ENCODE peak calls at places on chromosomes 12 and 14, in seven cellular contexts. V, Q, G, P, T, A and H are unnamed samples.

GRCh38 chr12:55816876-55817351 is 610 bp downstream of the SARNP start:
- DNase-seq in V (no peak), Q (no peak), G (no peak), P (no peak), T (no peak), A (peak; percentile 20), H (no peak)

GRCh38 chr14:99939421-99939820 is 125.8 kb upstream of the EVL start:
- DNase-seq in V (no peak), Q (no peak), G (no peak), P (no peak), T (no peak), A (no peak), H (no peak)

GRCh38 chr12:94942663-94943062 is 60.8 kb downstream of the NDUFA12 start:
- DNase-seq in V (no peak), Q (no peak), G (no peak), P (no peak), T (no peak), A (no peak), H (no peak)

GRCh38 chr12:52600941-52601481 is at the start of gene KRT72:
- DNase-seq in V (no peak), Q (no peak), G (no peak), P (no peak), T (no peak), A (no peak), H (no peak)

GRCh38 chr12:53538209-53538689 is 31.0 kb upstream of the NPFF start:
- DNase-seq in V (no peak), Q (no peak), G (peak; percentile 31), P (no peak), T (no peak), A (no peak), H (peak; percentile 30)

GRCh38 chr14:59463773-59464650 is 1.2 kb downstream of the GPR135 start:
- DNase-seq in V (peak; percentile 48), Q (no peak), G (no peak), P (peak; percentile 37), T (no peak), A (no peak), H (no peak)

GRCh38 chr12:90013409-90013808 is 304.8 kb upstream of the ATP2B1 start:
- DNase-seq in V (no peak), Q (no peak), G (no peak), P (no peak), T (no peak), A (no peak), H (no peak)

GRCh38 chr14:31962920-31963319 is 114.2 kb upstream of the ARHGAP5 start:
- DNase-seq in V (no peak), Q (no peak), G (no peak), P (no peak), T (no peak), A (no peak), H (no peak)

GRCh38 chr14:54577977-54578376 is 11.0 kb downstream of the SAMD4A start:
- DNase-seq in V (no peak), Q (no peak), G (no peak), P (no peak), T (no peak), A (peak; percentile 25), H (no peak)

GRCh38 chr12:116524964-116525379 is 34.2 kb upstream of the MAP1LC3B2 start:
- DNase-seq in V (peak; percentile 51), Q (no peak), G (no peak), P (no peak), T (no peak), A (no peak), H (no peak)

GRCh38 chr12:103827800-103828440 is 13.1 kb downstream of the NT5DC3 start:
- DNase-seq in V (no peak), Q (no peak), G (no peak), P (no peak), T (no peak), A (no peak), H (no peak)

GRCh38 chr14:52253503-52253902 is 14.0 kb upstream of the PTGDR start:
- DNase-seq in V (no peak), Q (no peak), G (no peak), P (no peak), T (no peak), A (no peak), H (no peak)

GRCh38 chr12:62703011-62703380 is 232.0 kb downstream of the PPM1H start:
- DNase-seq in V (no peak), Q (no peak), G (no peak), P (no peak), T (no peak), A (no peak), H (no peak)

GRCh38 chr14:94770815-94771190 is 890 bp upstream of the GSC start:
- DNase-seq in V (no peak), Q (no peak), G (no peak), P (no peak), T (no peak), A (no peak), H (no peak)

GRCh38 chr12:49086116-49086515 is 8.5 kb downstream of the DHH start:
- DNase-seq in V (no peak), Q (no peak), G (no peak), P (no peak), T (no peak), A (no peak), H (no peak)

GRCh38 chr12:116443706-116444589 is 115.2 kb upstream of the MAP1LC3B2 start:
- DNase-seq in V (peak; percentile 44), Q (no peak), G (no peak), P (no peak), T (no peak), A (no peak), H (no peak)

GRCh38 chr12:79552186-79552585 is 138.6 kb downstream of the PAWR start:
- DNase-seq in V (no peak), Q (no peak), G (no peak), P (no peak), T (no peak), A (no peak), H (no peak)

GRCh38 chr12:6752181-6752930 is 585 bp downstream of the MLF2 start:
- DNase-seq in V (peak; percentile 27), Q (no peak), G (no peak), P (no peak), T (no peak), A (peak; percentile 51), H (peak; percentile 50)

GRCh38 chr12:128026696-128027574 is 240.0 kb upstream of the TMEM132C start:
- DNase-seq in V (no peak), Q (no peak), G (no peak), P (no peak), T (no peak), A (no peak), H (no peak)

GRCh38 chr12:42173961-42174521 is 29.4 kb upstream of the GXYLT1 start:
- DNase-seq in V (no peak), Q (no peak), G (no peak), P (no peak), T (no peak), A (no peak), H (no peak)

GRCh38 chr12:104520242-104520900 is 63.6 kb downstream of the CHST11 start:
- DNase-seq in V (no peak), Q (no peak), G (no peak), P (no peak), T (no peak), A (no peak), H (no peak)

GRCh38 chr14:39967885-39968284 is 535.7 kb upstream of the FBXO33 start:
- DNase-seq in V (no peak), Q (no peak), G (no peak), P (no peak), T (no peak), A (no peak), H (no peak)

DNA sequence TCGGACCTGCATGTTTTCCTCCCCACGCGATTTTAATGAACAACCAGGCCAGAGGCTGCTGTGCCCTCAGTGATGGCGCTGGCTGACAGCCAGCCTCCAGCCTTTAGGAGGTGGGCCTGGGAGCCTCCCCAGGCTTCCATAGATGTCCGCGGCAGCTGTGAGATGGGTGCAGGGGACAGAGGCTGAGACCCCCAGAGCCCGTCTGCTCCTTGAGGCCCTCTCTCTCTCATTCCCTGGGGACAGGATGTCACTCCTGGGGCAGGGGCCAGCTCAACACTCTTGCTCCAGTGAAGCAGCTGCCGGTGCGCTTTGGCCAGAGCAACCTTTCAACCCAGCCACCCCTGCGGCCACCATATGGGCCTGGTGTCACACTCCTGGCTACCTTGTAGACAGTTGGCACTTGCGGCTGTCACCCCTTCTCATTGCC is 24.8 kb downstream of the MVK start:
- DNase-seq in V (no peak), Q (no peak), G (no peak), P (no peak), T (no peak), A (no peak), H (no peak)
- H3K27ac ChIP-seq in V (no peak overlapping the region), Q (no peak overlapping the region), G (no peak overlapping the region), P (no peak overlapping the region), T (no peak overlapping the region), A (no peak overlapping the region), H (no peak overlapping the region)

DNA sequence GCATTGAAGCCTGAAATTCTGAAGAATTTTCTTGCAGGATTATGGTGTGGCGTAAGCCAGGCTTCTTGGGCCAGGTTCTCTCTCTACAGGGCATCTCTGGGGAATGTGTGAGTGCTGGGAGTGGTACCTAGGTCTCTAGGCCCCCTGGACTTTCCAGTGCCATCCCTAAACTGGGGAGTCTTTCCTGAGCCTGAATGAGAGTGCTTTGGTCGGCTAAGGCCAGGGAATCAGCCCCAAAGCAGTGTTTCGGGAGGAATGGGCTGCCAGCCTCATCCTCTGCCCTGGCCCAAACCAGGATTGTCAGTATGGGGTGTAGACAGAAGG is 93.9 kb downstream of the CALM1 start:
- DNase-seq in V (no peak), Q (no peak), G (no peak), P (no peak), T (no peak), A (no peak), H (no peak)
- H3K27ac ChIP-seq in V (no peak overlapping the region), Q (no peak overlapping the region), G (no peak overlapping the region), P (no peak overlapping the region), T (no peak overlapping the region), A (no peak overlapping the region), H (peak overlapping the region; percentile 17)

DNA sequence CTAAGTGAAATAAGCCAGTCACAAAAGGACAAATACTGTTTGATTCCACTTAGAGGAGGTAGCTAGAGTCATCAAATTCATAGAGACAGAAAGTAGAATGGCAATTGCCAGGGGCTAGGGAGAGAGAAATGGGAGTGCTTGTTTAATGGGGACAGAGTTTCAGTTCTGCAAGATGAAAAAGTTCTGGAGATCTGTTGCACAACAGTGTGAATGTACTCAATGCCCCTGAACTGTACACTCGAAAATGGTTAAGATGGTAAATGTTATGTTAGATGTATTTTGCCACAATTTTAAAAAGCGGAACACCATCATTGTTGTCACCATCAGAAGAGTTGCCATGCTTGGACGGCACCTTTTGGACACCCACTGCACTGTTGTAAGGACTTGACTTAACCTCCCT is 106.9 kb downstream of the SCARB1 start:
- DNase-seq in V (no peak), Q (no peak), G (no peak), P (no peak), T (no peak), A (no peak), H (no peak)
- H3K27ac ChIP-seq in V (no peak overlapping the region), Q (no peak overlapping the region), G (no peak overlapping the region), P (no peak overlapping the region), T (no peak overlapping the region), A (no peak overlapping the region), H (no peak overlapping the region)

DNA sequence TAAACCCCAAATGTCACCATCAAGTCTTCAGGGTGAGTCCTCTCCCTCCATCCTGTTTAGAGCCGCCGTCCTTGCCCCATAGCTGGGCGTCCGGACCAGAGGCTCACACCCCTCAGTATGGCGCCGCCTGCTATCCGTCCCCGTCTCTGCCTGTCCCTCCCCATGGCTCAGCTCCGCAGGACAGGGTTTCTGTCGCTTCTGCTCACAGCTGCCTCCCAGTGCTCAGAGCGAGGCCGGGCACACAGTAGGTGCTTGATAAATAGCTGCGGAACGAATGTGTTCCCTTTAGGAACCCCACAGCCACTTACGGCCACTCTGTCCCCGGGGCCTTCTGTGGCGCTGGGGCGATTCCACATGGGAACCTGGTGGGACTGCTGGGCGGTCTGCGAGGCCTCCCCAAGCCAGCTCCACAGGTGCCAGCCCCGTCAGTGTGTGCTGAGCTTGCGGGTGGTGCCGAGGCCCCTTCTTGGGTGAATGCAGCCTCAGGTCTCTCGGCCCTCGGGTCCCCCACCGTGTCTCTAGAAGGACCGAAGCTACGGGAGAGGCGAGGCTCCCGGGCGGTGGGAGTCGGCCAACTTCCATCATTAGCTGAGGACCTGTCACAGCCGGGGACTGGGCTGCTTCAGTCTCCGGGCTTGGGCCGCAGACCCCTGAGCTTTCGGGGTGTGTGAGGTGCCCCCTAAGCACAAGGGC is 63.0 kb downstream of the NOC4L start:
- DNase-seq in V (no peak), Q (no peak), G (no peak), P (no peak), T (no peak), A (no peak), H (no peak)
- H3K27ac ChIP-seq in V (no peak overlapping the region), Q (no peak overlapping the region), G (no peak overlapping the region), P (no peak overlapping the region), T (no peak overlapping the region), A (no peak overlapping the region), H (no peak overlapping the region)